ENCODE peak calls at places on chromosomes 3 and 15, in nine cellular contexts. One of them, this sample, is unnamed.

GRCh38 chr3:152056073-152056472 is 182.6 kb downstream of the SUCNR1 start:
- DNase-seq in upper lobe of right lung: no peak
- DNase-seq in psoas muscle: no peak
- DNase-seq in lung: no peak
- DNase-seq in SK-N-SH: no peak
- DNase-seq in BE2C: no peak
- DNase-seq in right lobe of liver: no peak
- DNase-seq in A549: no peak
- DNase-seq in Caco-2: no peak
- DNase-seq in this sample: no peak

GRCh38 chr3:45968706-45969105 is 25.4 kb downstream of the CXCR6 start:
- DNase-seq in lung: no peak
- DNase-seq in upper lobe of right lung: no peak
- DNase-seq in BE2C: no peak
- DNase-seq in right lobe of liver: no peak
- DNase-seq in psoas muscle: no peak
- DNase-seq in Caco-2: no peak
- DNase-seq in SK-N-SH: no peak
- DNase-seq in A549: no peak
- DNase-seq in this sample: no peak

GRCh38 chr3:128547368-128547987 is 54.5 kb upstream of the GATA2 start:
- DNase-seq in A549: no peak
- DNase-seq in right lobe of liver: no peak
- DNase-seq in psoas muscle: no peak
- DNase-seq in upper lobe of right lung: peak; percentile 50
- DNase-seq in BE2C: no peak
- DNase-seq in lung: no peak
- DNase-seq in SK-N-SH: no peak
- DNase-seq in Caco-2: no peak
- DNase-seq in this sample: no peak

GRCh38 chr3:161508852-161509477 is 12.4 kb downstream of the OTOL1 start:
- DNase-seq in SK-N-SH: peak; percentile 24
- DNase-seq in A549: peak; percentile 4
- DNase-seq in Caco-2: no peak
- DNase-seq in right lobe of liver: no peak
- DNase-seq in BE2C: no peak
- DNase-seq in upper lobe of right lung: no peak
- DNase-seq in psoas muscle: no peak
- DNase-seq in lung: no peak
- DNase-seq in this sample: no peak

GRCh38 chr3:10377148-10377725 is 56.3 kb upstream of the SEC13 start:
- DNase-seq in lung: no peak
- DNase-seq in BE2C: no peak
- DNase-seq in psoas muscle: peak; percentile 38
- DNase-seq in right lobe of liver: no peak
- DNase-seq in upper lobe of right lung: no peak
- DNase-seq in A549: no peak
- DNase-seq in SK-N-SH: no peak
- DNase-seq in Caco-2: no peak
- DNase-seq in this sample: no peak

GRCh38 chr3:36220189-36220588 is 160.1 kb upstream of the STAC start:
- DNase-seq in right lobe of liver: no peak
- DNase-seq in BE2C: no peak
- DNase-seq in Caco-2: no peak
- DNase-seq in lung: no peak
- DNase-seq in SK-N-SH: no peak
- DNase-seq in A549: no peak
- DNase-seq in upper lobe of right lung: no peak
- DNase-seq in psoas muscle: no peak
- DNase-seq in this sample: no peak

GRCh38 chr15:77596821-77597803 is 35.6 kb downstream of the LINGO1 start:
- DNase-seq in right lobe of liver: no peak
- DNase-seq in lung: no peak
- DNase-seq in A549: no peak
- DNase-seq in SK-N-SH: no peak
- DNase-seq in upper lobe of right lung: no peak
- DNase-seq in Caco-2: no peak
- DNase-seq in psoas muscle: no peak
- DNase-seq in BE2C: no peak
- DNase-seq in this sample: no peak

GRCh38 chr15:85754993-85755392 is 39.7 kb downstream of the KLHL25 start:
- DNase-seq in Caco-2: no peak
- DNase-seq in upper lobe of right lung: no peak
- DNase-seq in lung: no peak
- DNase-seq in A549: no peak
- DNase-seq in SK-N-SH: peak; percentile 68
- DNase-seq in BE2C: peak; percentile 49
- DNase-seq in psoas muscle: no peak
- DNase-seq in right lobe of liver: peak; percentile 67
- DNase-seq in this sample: peak; percentile 14

GRCh38 chr15:65384895-65385867 is 7.4 kb upstream of the IGDCC3 start:
- DNase-seq in psoas muscle: peak; percentile 80
- DNase-seq in Caco-2: peak; percentile 90
- DNase-seq in upper lobe of right lung: peak; percentile 88
- DNase-seq in lung: peak; percentile 86
- DNase-seq in right lobe of liver: peak; percentile 85
- DNase-seq in SK-N-SH: peak; percentile 93
- DNase-seq in A549: peak; percentile 94
- DNase-seq in BE2C: peak; percentile 95
- DNase-seq in this sample: peak; percentile 87

GRCh38 chr3:16300881-16301359 is 35.9 kb downstream of the OXNAD1 start:
- DNase-seq in BE2C: no peak
- DNase-seq in A549: no peak
- DNase-seq in psoas muscle: no peak
- DNase-seq in right lobe of liver: no peak
- DNase-seq in SK-N-SH: no peak
- DNase-seq in upper lobe of right lung: no peak
- DNase-seq in Caco-2: no peak
- DNase-seq in lung: no peak
- DNase-seq in this sample: no peak

GRCh38 chr3:188320757-188321156 is 166.8 kb downstream of the LPP start:
- DNase-seq in psoas muscle: no peak
- DNase-seq in lung: no peak
- DNase-seq in BE2C: no peak
- DNase-seq in Caco-2: no peak
- DNase-seq in SK-N-SH: no peak
- DNase-seq in upper lobe of right lung: no peak
- DNase-seq in right lobe of liver: no peak
- DNase-seq in A549: no peak
- DNase-seq in this sample: no peak

GRCh38 chr3:184715943-184716651 is 4.2 kb upstream of the MAGEF1 start:
- DNase-seq in lung: peak; percentile 37
- DNase-seq in A549: no peak
- DNase-seq in SK-N-SH: no peak
- DNase-seq in upper lobe of right lung: no peak
- DNase-seq in BE2C: no peak
- DNase-seq in right lobe of liver: no peak
- DNase-seq in psoas muscle: no peak
- DNase-seq in Caco-2: no peak
- DNase-seq in this sample: no peak

GRCh38 chr15:64490598-64491259 is 30.4 kb downstream of the ZNF609 start:
- DNase-seq in BE2C: no peak
- DNase-seq in SK-N-SH: no peak
- DNase-seq in psoas muscle: no peak
- DNase-seq in right lobe of liver: no peak
- DNase-seq in Caco-2: no peak
- DNase-seq in upper lobe of right lung: no peak
- DNase-seq in lung: no peak
- DNase-seq in A549: no peak
- DNase-seq in this sample: no peak

GRCh38 chr3:82643948-82644347 is 882.5 kb upstream of the GBE1 start:
- DNase-seq in lung: no peak
- DNase-seq in Caco-2: peak; percentile 8
- DNase-seq in SK-N-SH: peak; percentile 3
- DNase-seq in upper lobe of right lung: no peak
- DNase-seq in A549: no peak
- DNase-seq in psoas muscle: no peak
- DNase-seq in BE2C: peak; percentile 15
- DNase-seq in right lobe of liver: no peak
- DNase-seq in this sample: no peak

GRCh38 chr15:77123854-77124253 is 52.9 kb upstream of the TSPAN3 start:
- DNase-seq in SK-N-SH: no peak
- DNase-seq in BE2C: no peak
- DNase-seq in Caco-2: no peak
- DNase-seq in lung: no peak
- DNase-seq in psoas muscle: no peak
- DNase-seq in A549: no peak
- DNase-seq in upper lobe of right lung: no peak
- DNase-seq in right lobe of liver: no peak
- DNase-seq in this sample: no peak

GRCh38 chr15:31870336-31871158 is 159.8 kb upstream of the CHRNA7 start:
- DNase-seq in Caco-2: peak; percentile 91
- DNase-seq in upper lobe of right lung: peak; percentile 94
- DNase-seq in right lobe of liver: peak; percentile 91
- DNase-seq in lung: peak; percentile 82
- DNase-seq in SK-N-SH: peak; percentile 97
- DNase-seq in psoas muscle: peak; percentile 74
- DNase-seq in A549: peak; percentile 74
- DNase-seq in BE2C: peak; percentile 90
- DNase-seq in this sample: peak; percentile 76

GRCh38 chr3:123329636-123330340 is 119.1 kb downstream of the ADCY5 start:
- DNase-seq in upper lobe of right lung: no peak
- DNase-seq in A549: no peak
- DNase-seq in SK-N-SH: no peak
- DNase-seq in right lobe of liver: peak; percentile 69
- DNase-seq in psoas muscle: no peak
- DNase-seq in lung: no peak
- DNase-seq in BE2C: no peak
- DNase-seq in Caco-2: no peak
- DNase-seq in this sample: no peak

GRCh38 chr3:155494332-155494731 is 200.8 kb upstream of the STRIT1 start:
- DNase-seq in right lobe of liver: no peak
- DNase-seq in BE2C: no peak
- DNase-seq in A549: no peak
- DNase-seq in SK-N-SH: no peak
- DNase-seq in upper lobe of right lung: no peak
- DNase-seq in psoas muscle: no peak
- DNase-seq in Caco-2: no peak
- DNase-seq in lung: no peak
- DNase-seq in this sample: no peak

GRCh38 chr3:64494530-64494929 is 193.3 kb downstream of the ADAMTS9 start:
- DNase-seq in A549: no peak
- DNase-seq in psoas muscle: no peak
- DNase-seq in lung: no peak
- DNase-seq in Caco-2: no peak
- DNase-seq in right lobe of liver: no peak
- DNase-seq in upper lobe of right lung: no peak
- DNase-seq in SK-N-SH: no peak
- DNase-seq in BE2C: no peak
- DNase-seq in this sample: no peak

GRCh38 chr3:144039661-144040060 is 68.0 kb downstream of the DIPK2A start:
- DNase-seq in psoas muscle: no peak
- DNase-seq in A549: no peak
- DNase-seq in upper lobe of right lung: no peak
- DNase-seq in lung: no peak
- DNase-seq in BE2C: no peak
- DNase-seq in SK-N-SH: no peak
- DNase-seq in right lobe of liver: no peak
- DNase-seq in Caco-2: no peak
- DNase-seq in this sample: no peak

GRCh38 chr3:121648219-121648958 is 12.3 kb downstream of the HCLS1 start:
- DNase-seq in upper lobe of right lung: no peak
- DNase-seq in Caco-2: no peak
- DNase-seq in right lobe of liver: no peak
- DNase-seq in lung: no peak
- DNase-seq in psoas muscle: no peak
- DNase-seq in BE2C: no peak
- DNase-seq in SK-N-SH: no peak
- DNase-seq in A549: no peak
- DNase-seq in this sample: no peak

GRCh38 chr3:73766599-73767378 is 142.0 kb upstream of the PDZRN3 start:
- DNase-seq in right lobe of liver: no peak
- DNase-seq in upper lobe of right lung: no peak
- DNase-seq in Caco-2: no peak
- DNase-seq in A549: no peak
- DNase-seq in SK-N-SH: peak; percentile 34
- DNase-seq in lung: no peak
- DNase-seq in psoas muscle: no peak
- DNase-seq in BE2C: no peak
- DNase-seq in this sample: peak; percentile 46

GRCh38 chr3:2150576-2150975 is 51.9 kb downstream of the CNTN4 start:
- DNase-seq in SK-N-SH: no peak
- DNase-seq in Caco-2: no peak
- DNase-seq in A549: no peak
- DNase-seq in right lobe of liver: no peak
- DNase-seq in BE2C: no peak
- DNase-seq in lung: no peak
- DNase-seq in psoas muscle: no peak
- DNase-seq in upper lobe of right lung: no peak
- DNase-seq in this sample: no peak
- H3K9me3 ChIP-seq in SK-N-SH: no peaks in the 10 kb centered on the region
- H3K9me3 ChIP-seq in Caco-2: no peaks in the 10 kb centered on the region
- H3K9me3 ChIP-seq in A549: no peaks in the 10 kb centered on the region
- H3K9me3 ChIP-seq in right lobe of liver: no peaks in the 10 kb centered on the region
- H3K9me3 ChIP-seq in BE2C: no peaks in the 10 kb centered on the region
- H3K9me3 ChIP-seq in lung: no peaks in the 10 kb centered on the region
- H3K9me3 ChIP-seq in psoas muscle: no peaks in the 10 kb centered on the region
- H3K9me3 ChIP-seq in upper lobe of right lung: no peaks in the 10 kb centered on the region
- H3K9me3 ChIP-seq in this sample: no peaks in the 10 kb centered on the region

DNA sequence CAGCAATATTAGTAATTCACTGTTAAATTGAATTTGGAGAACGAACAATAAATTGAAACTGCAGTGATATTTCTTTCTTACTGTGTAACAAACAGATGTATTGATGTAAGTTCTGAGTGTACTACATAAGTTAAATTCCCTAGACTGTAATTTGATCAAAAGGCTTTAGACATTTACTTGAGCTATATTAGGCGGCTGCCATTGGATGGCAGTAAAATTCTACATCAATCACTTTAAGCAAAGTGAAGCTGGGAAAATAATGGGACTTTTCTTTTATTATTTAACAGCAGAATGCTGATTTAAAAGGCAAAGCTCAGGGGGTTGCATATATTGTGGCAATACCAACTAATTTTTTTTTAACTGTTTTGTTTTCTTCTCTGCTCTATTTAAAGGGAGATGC is 212.6 kb upstream of the PLSCR5 start:
- DNase-seq in SK-N-SH: no peak
- DNase-seq in A549: no peak
- DNase-seq in right lobe of liver: no peak
- DNase-seq in psoas muscle: no peak
- DNase-seq in BE2C: no peak
- DNase-seq in lung: no peak
- DNase-seq in upper lobe of right lung: no peak
- DNase-seq in Caco-2: no peak
- DNase-seq in this sample: no peak
- TF ChIP-seq CTCF in SK-N-SH: peak; percentile 74
- TF ChIP-seq CTCF in A549: peak; percentile 34
- TF ChIP-seq CTCF in right lobe of liver: no peak
- TF ChIP-seq CTCF in psoas muscle: peak; percentile 37
- TF ChIP-seq CTCF in BE2C: no peak
- TF ChIP-seq CTCF in lung: no peak
- TF ChIP-seq CTCF in upper lobe of right lung: no peak
- TF ChIP-seq CTCF in Caco-2: no peak
- TF ChIP-seq CTCF in this sample: no peak

GRCh38 chr15:25185791-25186190 is 231.0 kb downstream of the SNRPN start:
- DNase-seq in Caco-2: no peak
- DNase-seq in lung: no peak
- DNase-seq in psoas muscle: peak; percentile 1
- DNase-seq in BE2C: no peak
- DNase-seq in right lobe of liver: peak; percentile 28
- DNase-seq in SK-N-SH: no peak
- DNase-seq in upper lobe of right lung: peak; percentile 46
- DNase-seq in A549: no peak
- DNase-seq in this sample: no peak
- H3K9me3 ChIP-seq in Caco-2: peaks cover 48% of the 10 kb centered on the region
- H3K9me3 ChIP-seq in lung: no peaks in the 10 kb centered on the region
- H3K9me3 ChIP-seq in psoas muscle: peaks cover 3% of the 10 kb centered on the region
- H3K9me3 ChIP-seq in BE2C: peaks cover 2% of the 10 kb centered on the region
- H3K9me3 ChIP-seq in right lobe of liver: no peaks in the 10 kb centered on the region
- H3K9me3 ChIP-seq in SK-N-SH: no peaks in the 10 kb centered on the region
- H3K9me3 ChIP-seq in upper lobe of right lung: no peaks in the 10 kb centered on the region
- H3K9me3 ChIP-seq in A549: no peaks in the 10 kb centered on the region
- H3K9me3 ChIP-seq in this sample: no peaks in the 10 kb centered on the region

GRCh38 chr3:44061961-44062360 is 179.7 kb upstream of the TOPAZ1 start:
- DNase-seq in SK-N-SH: no peak
- DNase-seq in Caco-2: no peak
- DNase-seq in lung: no peak
- DNase-seq in upper lobe of right lung: no peak
- DNase-seq in psoas muscle: no peak
- DNase-seq in BE2C: no peak
- DNase-seq in A549: no peak
- DNase-seq in right lobe of liver: no peak
- DNase-seq in this sample: no peak
- TF ChIP-seq CTCF in SK-N-SH: no peak
- TF ChIP-seq CTCF in Caco-2: no peak
- TF ChIP-seq CTCF in lung: no peak
- TF ChIP-seq CTCF in upper lobe of right lung: no peak
- TF ChIP-seq CTCF in psoas muscle: no peak
- TF ChIP-seq CTCF in BE2C: no peak
- TF ChIP-seq CTCF in A549: no peak
- TF ChIP-seq CTCF in right lobe of liver: no peak
- TF ChIP-seq CTCF in this sample: no peak

This sample was measured in uterus.